ENCODE peak calls at places on chromosomes 12 and 14, in nine cellular contexts. Z, E, U, F, X, G, N, T and K are unnamed samples.

GRCh38 chr12:3487027-3487426 is 4.0 kb upstream of the PRMT8 start:
- DNase-seq in E (no peak), U (no peak), N (no peak), X (no peak), G (no peak), F (no peak), Z (no peak), T (no peak), K (peak; percentile 50)

GRCh38 chr12:67426067-67426466 is 156.9 kb downstream of the CAND1 start:
- DNase-seq in N (no peak), G (no peak), F (no peak), Z (no peak), E (peak; percentile 80), X (no peak), T (no peak), U (peak; percentile 87), K (no peak)

GRCh38 chr12:11746024-11746771 is 96.7 kb downstream of the ETV6 start:
- DNase-seq in G (no peak), N (no peak), E (peak; percentile 32), T (no peak), X (peak; percentile 77), U (no peak), Z (no peak), F (no peak), K (no peak)

GRCh38 chr12:8637666-8638065 is 25.0 kb downstream of the MFAP5 start:
- DNase-seq in T (no peak), Z (no peak), X (no peak), U (no peak), F (no peak), E (no peak), N (no peak), G (no peak), K (no peak)

GRCh38 chr12:66879392-66879791 is 200.5 kb upstream of the GRIP1 start:
- DNase-seq in U (no peak), T (no peak), X (no peak), E (no peak), G (no peak), F (no peak), N (no peak), Z (no peak), K (no peak)

GRCh38 chr12:66190519-66191406 is 1.7 kb downstream of the IRAK3 start:
- DNase-seq in T (no peak), X (no peak), Z (no peak), N (no peak), E (no peak), F (no peak), G (no peak), U (peak; percentile 61), K (no peak)

GRCh38 chr14:98769326-98769725 is 502.7 kb downstream of the BCL11B start:
- DNase-seq in X (no peak), E (no peak), G (no peak), N (no peak), U (no peak), F (no peak), Z (no peak), T (no peak), K (no peak)

GRCh38 chr14:58414845-58415244 is 12.5 kb downstream of the TIMM9 start:
- DNase-seq in Z (no peak), N (no peak), G (no peak), T (no peak), X (peak; percentile 25), U (peak; percentile 8), F (no peak), E (no peak), K (no peak)

DNA sequence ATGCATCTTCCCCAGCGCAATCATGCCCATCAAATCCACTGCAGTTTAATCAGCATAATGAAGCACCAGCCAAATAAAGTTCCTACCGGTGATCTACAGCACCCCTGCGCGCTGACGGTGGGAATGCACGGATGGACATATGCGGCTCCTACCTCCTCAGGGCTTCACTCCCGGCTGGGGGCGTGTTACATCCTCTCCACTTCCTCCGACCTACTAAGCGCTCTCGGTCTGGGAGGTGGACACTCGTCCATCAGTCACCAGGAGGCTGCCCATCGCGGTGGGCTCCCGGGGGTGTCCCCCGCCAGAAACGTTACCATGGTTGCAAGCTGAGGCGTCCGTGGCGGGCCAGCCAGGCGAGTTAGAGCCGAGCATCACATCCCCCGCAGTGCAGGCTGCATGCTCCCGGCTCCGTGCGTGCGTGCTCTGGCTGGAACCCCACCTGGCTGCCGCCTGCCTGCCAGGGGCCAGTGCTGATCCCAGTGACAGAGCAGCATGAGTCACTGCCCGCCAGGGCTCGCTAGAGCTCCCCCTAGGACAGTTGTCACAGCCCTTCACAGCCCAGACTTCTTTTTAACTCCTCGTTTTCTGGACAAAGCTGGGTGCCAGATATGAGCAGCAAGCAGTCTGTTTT is 73.0 kb downstream of the CIT start:
- DNase-seq in F (no peak), X (peak; percentile 63), N (no peak), E (peak; percentile 72), U (peak; percentile 91), Z (no peak), G (peak; percentile 90), T (peak; percentile 60), K (peak; percentile 81)
- TF ChIP-seq CTCF in F (no peak), X (peak; percentile 57), N (no peak), E (peak; percentile 54), U (peak; percentile 42), Z (no peak), G (peak; percentile 57), T (no peak), K (no peak)

GRCh38 chr12:71440393-71441349 is 1.1 kb downstream of the LGR5 start:
- DNase-seq in N (no peak), G (no peak), F (peak; percentile 62), X (peak; percentile 10), Z (peak; percentile 69), T (peak; percentile 14), E (no peak), U (peak; percentile 47), K (peak; percentile 35)

GRCh38 chr12:71439613-71440392 is at the start of gene LGR5:
- DNase-seq in N (no peak), Z (no peak), F (peak; percentile 73), X (peak; percentile 18), U (peak; percentile 57), G (peak; percentile 93), T (peak; percentile 56), E (peak; percentile 16), K (peak; percentile 78)

GRCh38 chr12:71441350-71441748 is 1.8 kb downstream of the LGR5 start:
- DNase-seq in N (no peak), T (no peak), U (no peak), E (no peak), Z (no peak), G (no peak), F (no peak), X (no peak), K (no peak)

GRCh38 chr12:71442567-71442931 is 3.0 kb downstream of the LGR5 start:
- DNase-seq in G (no peak), T (no peak), Z (no peak), X (no peak), E (no peak), F (no peak), U (no peak), N (no peak), K (no peak)

DNA sequence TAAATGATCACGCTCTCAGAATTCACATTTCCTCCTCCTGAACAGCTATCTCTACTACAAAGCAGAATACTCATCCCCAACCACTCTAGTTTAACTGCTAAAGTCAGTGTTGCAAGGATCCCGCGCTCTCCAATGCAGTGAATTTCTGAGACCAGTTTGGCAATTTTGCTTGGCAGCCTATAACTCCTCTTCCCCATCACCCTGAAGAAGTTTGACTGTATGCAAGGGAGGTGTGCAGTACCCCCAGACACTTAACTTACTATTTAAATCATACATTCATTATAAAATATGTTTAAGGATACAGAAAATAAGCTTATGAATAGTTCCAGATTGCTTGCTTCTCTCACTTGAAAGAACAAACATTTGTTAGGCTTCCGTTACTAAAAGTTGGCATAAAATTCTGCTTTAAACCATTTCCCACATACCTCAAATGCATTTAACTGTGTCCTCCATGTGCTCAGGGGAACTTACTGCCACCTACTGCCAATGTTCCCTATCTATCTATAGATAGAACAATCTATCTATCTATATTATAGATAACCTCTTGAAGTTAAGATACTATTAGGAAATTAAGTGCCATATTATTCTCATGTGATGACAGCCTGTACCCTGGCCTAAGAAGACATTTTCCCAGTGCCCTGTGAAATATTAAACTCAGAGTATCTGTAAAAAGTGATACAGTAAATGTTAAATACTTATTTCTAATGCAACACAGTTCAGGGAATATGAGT is 2.4 kb downstream of the LGR5 start:
- DNase-seq in N (no peak), F (no peak), X (no peak), T (no peak), U (peak; percentile 8), Z (no peak), E (no peak), G (no peak), K (no peak)
- TF ChIP-seq CTCF in N (no peak), F (no peak), X (no peak), T (no peak), U (no peak), Z (no peak), E (no peak), G (peak; percentile 12), K (no peak)

DNA sequence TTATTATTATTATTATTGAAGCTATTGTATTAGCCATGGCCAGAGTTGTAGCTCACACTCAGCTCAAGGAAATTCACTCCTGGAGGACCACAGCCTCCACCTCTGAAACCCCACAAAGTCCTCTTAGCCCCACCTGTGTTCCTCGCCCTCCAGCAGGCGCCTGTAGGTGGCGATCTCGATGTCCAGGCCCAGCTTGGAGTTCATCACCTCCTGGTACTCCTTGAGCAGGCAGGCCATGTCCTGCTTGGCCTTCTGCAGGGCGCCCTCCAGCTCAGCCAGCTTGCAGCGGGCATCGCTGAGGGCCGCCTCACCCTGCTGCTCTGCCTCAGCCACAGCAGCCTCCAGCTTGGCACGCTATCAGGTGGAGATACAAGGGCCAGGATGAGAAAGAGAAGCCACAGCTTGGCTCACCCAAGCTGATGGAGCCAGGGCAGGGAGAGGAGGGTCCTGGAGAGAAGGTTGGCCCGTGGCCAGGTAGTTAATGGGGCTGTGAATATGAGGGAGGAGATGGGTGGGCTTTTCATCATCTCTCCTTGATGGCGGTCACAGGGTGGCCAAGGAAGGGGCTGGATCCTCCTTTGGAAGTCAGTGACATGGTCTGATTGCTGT is 5.1 kb downstream of the KRT85 start:
- DNase-seq in X (peak; percentile 40), U (no peak), T (peak; percentile 33), N (no peak), Z (no peak), E (no peak), G (no peak), F (peak; percentile 62), K (no peak)
- TF ChIP-seq CTCF in X (peak; percentile 19), U (no peak), T (no peak), N (peak; percentile 34), Z (no peak), E (no peak), G (peak; percentile 22), F (no peak), K (no peak)

GRCh38 chr14:42992930-42993329 is 1386.3 kb downstream of the LRFN5 start:
- DNase-seq in T (no peak), Z (no peak), X (no peak), G (no peak), F (no peak), E (no peak), N (no peak), U (no peak), K (no peak)

DNA sequence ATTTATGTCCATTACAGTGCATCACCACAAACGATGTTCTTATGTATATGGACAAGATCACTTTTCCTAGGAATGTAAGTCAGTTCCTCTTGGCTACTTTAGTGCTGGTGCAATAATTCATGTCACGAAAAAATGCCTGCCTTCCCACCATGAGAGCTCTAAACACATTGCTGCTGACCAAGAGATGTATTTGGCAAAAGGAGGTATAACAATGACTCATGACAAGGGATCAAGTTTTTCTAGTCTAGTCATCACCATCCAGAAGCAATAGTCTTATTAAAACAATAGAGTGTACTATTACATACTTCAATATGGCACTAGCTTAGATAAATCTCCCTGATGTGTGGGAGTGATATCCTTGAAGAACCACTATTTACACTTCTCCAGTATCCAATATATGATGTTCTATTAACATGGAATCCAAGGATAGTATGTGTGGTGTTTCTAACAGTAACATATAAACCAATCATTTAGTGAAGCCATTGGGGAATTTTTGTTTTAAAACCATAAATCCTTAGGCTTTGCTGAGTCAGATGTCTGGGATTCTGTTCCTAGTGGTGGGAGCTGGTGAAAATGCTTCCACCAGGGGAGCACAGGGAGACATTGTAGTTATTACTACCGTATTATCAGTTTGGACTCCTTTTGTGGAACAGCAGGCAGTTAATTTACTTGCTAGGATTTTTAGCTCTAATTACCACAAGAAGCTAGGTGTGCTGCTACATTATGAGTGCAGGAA is 1387.5 kb downstream of the LRFN5 start:
- DNase-seq in T (no peak), F (no peak), U (peak; percentile 66), X (peak; percentile 49), Z (no peak), E (no peak), G (no peak), N (no peak), K (no peak)
- TF ChIP-seq CTCF in T (no peak), F (no peak), U (no peak), X (no peak), Z (no peak), E (no peak), G (no peak), N (no peak), K (no peak)